ENCODE peak calls at places on chromosomes 6 and 20, in seven cellular contexts. M is fibroblast of pulmonary artery, C is neural crest cell, J is heart right ventricle, B is astrocyte of the spinal cord, X is endodermal cell, Y is psoas muscle. P is an unnamed sample.

GRCh38 chr6:88708197-88708744 is 255.1 kb downstream of the RNGTT start:
- DNase-seq in M (no peak), C (no peak), J (no peak), B (no peak), X (no peak), Y (no peak), P (peak; percentile 13)

GRCh38 chr20:61128701-61129655 is 123.1 kb upstream of the CDH4 start:
- DNase-seq in M (no peak), C (no peak), J (no peak), B (no peak), X (no peak), Y (no peak), P (no peak)

GRCh38 chr6:82365011-82365751 is 1.6 kb downstream of the TPBG start:
- DNase-seq in M (peak; percentile 35), C (peak; percentile 44), J (peak; percentile 12), B (peak; percentile 53), X (peak; percentile 84), Y (no peak), P (peak; percentile 65)

GRCh38 chr6:123777554-123777953 is 26.1 kb upstream of the NKAIN2 start:
- DNase-seq in M (peak; percentile 36), C (no peak), J (no peak), B (peak; percentile 46), X (no peak), Y (no peak), P (peak; percentile 43)

GRCh38 chr6:146892613-146893401 is 294.0 kb downstream of the ADGB start:
- DNase-seq in M (peak; percentile 73), C (no peak), J (no peak), B (peak; percentile 88), X (no peak), Y (no peak), P (peak; percentile 20)

GRCh38 chr20:36784900-36785299 is 11.3 kb upstream of the DSN1 start:
- DNase-seq in M (no peak), C (no peak), J (no peak), B (no peak), X (no peak), Y (peak; percentile 79), P (no peak)

GRCh38 chr6:133945158-133945557 is 7.9 kb upstream of the TBPL1 start:
- DNase-seq in M (peak; percentile 21), C (no peak), J (no peak), B (no peak), X (peak; percentile 67), Y (no peak), P (peak; percentile 45)

GRCh38 chr20:58891076-58891685 is 38.7 kb downstream of the GNAS start:
- DNase-seq in M (peak; percentile 67), C (peak; percentile 59), J (peak; percentile 85), B (peak; percentile 76), X (peak; percentile 85), Y (peak; percentile 90), P (peak; percentile 70)

GRCh38 chr6:43077981-43078411 is 1.9 kb downstream of the PTK7 start:
- DNase-seq in M (peak; percentile 41), C (no peak), J (no peak), B (no peak), X (peak; percentile 63), Y (no peak), P (no peak)

GRCh38 chr6:138724015-138724414 is 49.6 kb upstream of the CCDC28A start:
- DNase-seq in M (peak; percentile 44), C (no peak), J (peak; percentile 34), B (peak; percentile 84), X (peak; percentile 47), Y (peak; percentile 56), P (no peak)

GRCh38 chr6:112780498-112781096 is 433.5 kb downstream of the RFPL4B start:
- DNase-seq in M (peak; percentile 92), C (peak; percentile 88), J (peak; percentile 20), B (peak; percentile 88), X (peak; percentile 87), Y (peak; percentile 48), P (peak; percentile 82)

GRCh38 chr6:158784505-158784904 is 34.7 kb downstream of the EZR start:
- DNase-seq in M (peak; percentile 48), C (no peak), J (no peak), B (peak; percentile 36), X (no peak), Y (no peak), P (peak; percentile 90)

GRCh38 chr6:75436869-75437268 is 56.7 kb downstream of the FILIP1 start:
- DNase-seq in M (no peak), C (no peak), J (peak; percentile 66), B (no peak), X (no peak), Y (peak; percentile 78), P (no peak)

GRCh38 chr20:51592564-51592963 is 50.0 kb upstream of the NFATC2 start:
- DNase-seq in M (no peak), C (no peak), J (no peak), B (no peak), X (no peak), Y (no peak), P (no peak)

DNA sequence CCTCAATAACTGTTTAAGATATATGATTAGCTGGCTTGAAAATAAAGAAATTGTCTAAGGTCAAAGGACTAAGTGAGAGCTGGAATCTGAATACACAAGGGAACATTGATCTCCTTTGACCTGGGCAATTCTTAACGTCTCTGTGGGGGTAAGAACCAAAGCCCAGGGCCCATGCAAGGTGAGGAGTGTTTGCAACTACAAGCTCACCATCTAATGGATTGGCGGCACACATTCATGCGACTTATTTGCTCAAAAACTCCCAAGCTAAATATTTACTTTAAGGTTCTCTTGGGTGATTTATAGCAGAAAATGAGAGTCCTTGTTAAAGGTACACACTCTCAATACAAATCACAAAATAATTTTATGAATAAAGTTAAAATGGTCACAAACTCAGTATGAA is 392.0 kb upstream of the FLRT3 start:
- DNase-seq in M (no peak), C (no peak), J (no peak), B (no peak), X (no peak), Y (no peak), P (no peak)
- TF ChIP-seq CTCF in M (no peak), C (no peak), J (no peak), B (no peak), X (no peak), Y (no peak), P (no peak)

DNA sequence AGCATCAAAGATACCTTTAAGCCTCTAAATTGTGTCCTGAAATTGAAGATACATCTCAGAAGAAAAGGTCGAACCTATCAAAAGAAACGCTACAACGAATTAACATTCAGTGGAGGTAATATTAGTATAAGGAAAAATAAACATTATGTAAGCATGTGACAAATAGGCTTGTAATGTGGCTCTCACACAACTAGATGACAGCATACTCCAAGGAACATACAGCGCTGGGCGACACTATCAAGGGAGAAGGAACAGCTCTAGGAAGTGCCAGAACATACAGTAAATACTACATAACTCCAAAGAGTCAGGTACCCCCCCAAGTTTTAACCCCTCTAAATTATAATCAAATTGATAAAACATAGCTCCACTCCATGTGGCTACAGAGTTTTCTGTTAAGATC is 103.5 kb downstream of the LAMP5 start:
- DNase-seq in M (peak; percentile 23), C (no peak), J (no peak), B (peak; percentile 27), X (peak; percentile 67), Y (no peak), P (peak; percentile 78)
- TF ChIP-seq CTCF in M (no peak), C (peak; percentile 59), J (no peak), B (peak; percentile 28), X (peak; percentile 79), Y (no peak), P (peak; percentile 83)

GRCh38 chr6:37745748-37746147 is 48.1 kb upstream of the MDGA1 start:
- DNase-seq in M (no peak), C (no peak), J (no peak), B (no peak), X (no peak), Y (no peak), P (no peak)

GRCh38 chr6:37738216-37738615 is 40.5 kb upstream of the MDGA1 start:
- DNase-seq in M (no peak), C (no peak), J (no peak), B (no peak), X (no peak), Y (no peak), P (no peak)

GRCh38 chr6:37742401-37742760 is 44.7 kb upstream of the MDGA1 start:
- DNase-seq in M (no peak), C (no peak), J (no peak), B (no peak), X (no peak), Y (no peak), P (no peak)

GRCh38 chr6:37739618-37740017 is 41.9 kb upstream of the MDGA1 start:
- DNase-seq in M (no peak), C (no peak), J (no peak), B (no peak), X (no peak), Y (no peak), P (no peak)

GRCh38 chr6:37741757-37742400 is 44.2 kb upstream of the MDGA1 start:
- DNase-seq in M (peak; percentile 16), C (peak; percentile 11), J (no peak), B (no peak), X (peak; percentile 82), Y (peak; percentile 57), P (peak; percentile 28)
- TF ChIP-seq CTCF in M (peak; percentile 41), C (peak; percentile 53), J (peak; percentile 27), B (peak; percentile 41), X (peak; percentile 80), Y (peak; percentile 37), P (peak; percentile 52)

DNA sequence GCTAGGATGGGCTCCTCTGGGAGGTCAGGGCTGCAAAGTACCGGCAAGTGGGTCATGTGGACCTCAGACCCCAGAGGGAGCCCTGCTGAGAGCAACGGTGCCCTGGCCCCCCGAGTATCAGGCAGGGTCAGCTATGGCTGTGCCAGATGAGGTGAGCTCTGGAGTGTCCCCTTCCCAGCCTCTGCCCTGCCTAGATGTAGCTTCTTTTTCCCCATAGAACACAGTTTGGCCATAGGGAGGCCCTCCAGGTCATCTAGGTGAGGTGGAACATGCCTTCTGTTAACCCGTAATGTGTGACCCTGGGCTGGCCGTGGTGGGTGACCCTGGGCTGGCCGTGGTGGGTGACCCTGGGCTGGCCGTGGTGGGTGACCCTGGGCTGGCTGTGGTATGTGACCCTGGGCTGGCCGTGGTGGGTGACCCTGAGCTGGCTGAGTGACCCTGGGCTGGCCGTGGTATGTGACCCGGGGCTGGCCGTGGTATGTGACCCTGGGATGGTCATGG is 21.2 kb upstream of the PCMTD2 start:
- DNase-seq in M (no peak), C (no peak), J (no peak), B (no peak), X (no peak), Y (peak; percentile 30), P (no peak)
- TF ChIP-seq CTCF in M (no peak), C (no peak), J (no peak), B (no peak), X (no peak), Y (no peak), P (no peak)

GRCh38 chr6:31877125-31877650 is 1.6 kb downstream of the SLC44A4 start:
- DNase-seq in M (no peak), C (no peak), J (no peak), B (no peak), X (no peak), Y (no peak), P (no peak)
- TF ChIP-seq CTCF in M (no peak), C (no peak), J (no peak), B (no peak), X (no peak), Y (no peak), P (no peak)

DNA sequence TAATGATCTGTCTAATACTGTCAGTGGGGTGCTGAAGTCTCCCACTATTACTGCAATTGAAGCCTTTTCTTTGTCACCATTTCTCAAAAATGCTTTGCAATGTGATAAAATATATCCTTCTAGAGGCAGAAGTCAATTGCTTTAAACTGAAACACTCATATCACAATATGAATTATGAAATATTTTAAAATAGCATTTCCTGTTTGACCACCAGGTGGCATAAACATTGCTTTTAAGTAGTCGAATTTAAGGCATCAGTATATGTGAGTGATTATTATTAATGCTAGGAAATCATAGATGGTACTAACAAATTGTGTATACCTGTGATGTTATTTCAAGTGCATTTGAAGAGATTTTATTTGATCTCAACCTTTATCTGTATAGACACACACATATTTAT is 87.5 kb downstream of the MEI4 start:
- DNase-seq in M (peak; percentile 46), C (no peak), J (no peak), B (peak; percentile 26), X (no peak), Y (no peak), P (peak; percentile 51)
- TF ChIP-seq CTCF in M (peak; percentile 37), C (peak; percentile 75), J (no peak), B (peak; percentile 30), X (peak; percentile 72), Y (no peak), P (peak; percentile 39)